ENCODE peak calls at places on chromosomes 6 and 20, in nine cellular contexts. R is colonic mucosa, J is H9, W is endodermal cell, Z is gastrocnemius medialis, Y is cardiac muscle cell, T is upper lobe of right lung, Q is pancreas, H is body of pancreas. A is an unnamed sample. For H3K4me1, the result is how much of the 10 kb centered on the place peaks cover.

GRCh38 chr6:154696661-154697060 is 36.6 kb upstream of the SCAF8 start:
- DNase-seq in T (no peak), J (no peak), W (no peak), Q (no peak), Y (no peak), H (no peak), Z (no peak), R (peak), A (no peak)

GRCh38 chr6:7184502-7184901 is 76.7 kb downstream of the RREB1 start:
- DNase-seq in H (no peak), Q (no peak), W (no peak), Y (no peak), J (no peak), T (no peak), Z (no peak), R (no peak), A (no peak)

GRCh38 chr20:63217706-63218105 is 1.8 kb upstream of the YTHDF1 start:
- DNase-seq in Q (peak), T (no peak), J (no peak), Z (no peak), R (no peak), W (no peak), H (peak), Y (no peak), A (no peak)

GRCh38 chr6:112029045-112029822 is 24.7 kb upstream of the CCN6 start:
- DNase-seq in T (peak), W (peak), Q (no peak), Y (peak), J (peak), H (peak), R (peak), Z (no peak), A (peak)

GRCh38 chr6:81842254-81842653 is 89.8 kb upstream of the TENT5A start:
- DNase-seq in R (no peak), Y (no peak), H (no peak), W (no peak), Q (no peak), Z (no peak), T (no peak), J (no peak), A (no peak)

GRCh38 chr6:13593720-13594119 is 19.3 kb downstream of the SIRT5 start:
- DNase-seq in J (no peak), Z (no peak), W (no peak), R (no peak), Q (no peak), Y (no peak), T (no peak), H (no peak), A (no peak)

GRCh38 chr6:144712541-144712940 is 427.4 kb downstream of the UTRN start:
- DNase-seq in W (no peak), Y (no peak), R (no peak), H (no peak), Z (no peak), T (no peak), J (no peak), Q (no peak), A (no peak)

GRCh38 chr6:27334141-27334540 is 22.1 kb upstream of the POM121L2 start:
- DNase-seq in R (no peak), J (no peak), T (no peak), Q (no peak), Z (no peak), W (no peak), H (no peak), Y (no peak), A (no peak)

GRCh38 chr20:61584851-61585250 is 332.8 kb downstream of the CDH4 start:
- DNase-seq in W (no peak), H (no peak), Y (peak), Z (no peak), Q (peak), J (no peak), R (no peak), T (no peak), A (no peak)

GRCh38 chr6:111625511-111626331 is 20.0 kb upstream of the TRAF3IP2 start:
- DNase-seq in Q (no peak), Y (peak), J (no peak), R (no peak), Z (peak), W (no peak), T (peak), H (peak), A (peak)

GRCh38 chr6:149723771-149724417 is 6.0 kb upstream of the LATS1 start:
- DNase-seq in Y (peak), Z (peak), Q (no peak), T (no peak), H (peak), R (peak), W (no peak), J (no peak), A (no peak)

GRCh38 chr6:31821301-31822037 is 6.1 kb upstream of the HSPA1B start:
- DNase-seq in H (peak), Z (peak), R (peak), T (peak), W (peak), J (peak), Q (peak), Y (peak), A (peak)

GRCh38 chr6:132496519-132497180 is 16.3 kb downstream of the STX7 start:
- DNase-seq in R (no peak), Z (no peak), Q (no peak), H (no peak), W (no peak), J (no peak), Y (no peak), T (no peak), A (no peak)

GRCh38 chr6:132494954-132495353 is 18.0 kb downstream of the STX7 start:
- DNase-seq in W (no peak), J (no peak), Y (no peak), T (no peak), Z (no peak), R (no peak), H (no peak), Q (no peak), A (no peak)

GRCh38 chr6:132491881-132492280 is 21.0 kb downstream of the STX7 start:
- DNase-seq in R (no peak), H (no peak), W (no peak), Q (no peak), J (no peak), Y (no peak), T (no peak), Z (no peak), A (no peak)

GRCh38 chr6:132498638-132499037 is 14.3 kb downstream of the STX7 start:
- DNase-seq in J (no peak), W (no peak), R (no peak), Y (no peak), Z (no peak), T (no peak), Q (no peak), H (no peak), A (no peak)

DNA sequence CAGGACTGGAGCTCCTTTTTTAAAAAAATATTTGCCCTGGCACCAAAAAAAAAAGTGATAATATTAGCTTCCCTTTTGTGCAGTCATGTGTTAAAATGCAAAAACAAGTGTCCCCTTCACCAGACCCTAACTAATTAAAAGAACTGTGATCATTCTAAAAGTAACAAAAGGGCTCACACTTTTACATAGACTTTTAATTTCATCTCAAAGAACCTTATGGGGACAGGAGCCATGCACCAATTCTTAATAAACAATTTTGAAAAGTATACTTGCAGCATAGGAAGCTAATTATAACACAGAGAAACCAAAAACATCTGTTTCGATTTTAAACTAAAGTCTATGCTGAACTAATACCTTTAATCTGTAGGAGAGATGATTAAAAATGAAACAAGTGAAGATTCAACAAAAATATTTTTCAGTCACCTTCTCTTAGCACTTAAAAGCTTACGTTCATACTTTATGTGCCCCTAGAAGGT is 17.3 kb downstream of the STX7 start:
- DNase-seq in J (no peak), W (no peak), Q (no peak), H (no peak), T (no peak), R (no peak), Y (no peak), Z (no peak), A (no peak)
- H3K4me1 ChIP-seq in J (under half), W (under half), Q (under half), H (under half), T (under half), R (under half), Y (under half), Z (under half), A (under half)

DNA sequence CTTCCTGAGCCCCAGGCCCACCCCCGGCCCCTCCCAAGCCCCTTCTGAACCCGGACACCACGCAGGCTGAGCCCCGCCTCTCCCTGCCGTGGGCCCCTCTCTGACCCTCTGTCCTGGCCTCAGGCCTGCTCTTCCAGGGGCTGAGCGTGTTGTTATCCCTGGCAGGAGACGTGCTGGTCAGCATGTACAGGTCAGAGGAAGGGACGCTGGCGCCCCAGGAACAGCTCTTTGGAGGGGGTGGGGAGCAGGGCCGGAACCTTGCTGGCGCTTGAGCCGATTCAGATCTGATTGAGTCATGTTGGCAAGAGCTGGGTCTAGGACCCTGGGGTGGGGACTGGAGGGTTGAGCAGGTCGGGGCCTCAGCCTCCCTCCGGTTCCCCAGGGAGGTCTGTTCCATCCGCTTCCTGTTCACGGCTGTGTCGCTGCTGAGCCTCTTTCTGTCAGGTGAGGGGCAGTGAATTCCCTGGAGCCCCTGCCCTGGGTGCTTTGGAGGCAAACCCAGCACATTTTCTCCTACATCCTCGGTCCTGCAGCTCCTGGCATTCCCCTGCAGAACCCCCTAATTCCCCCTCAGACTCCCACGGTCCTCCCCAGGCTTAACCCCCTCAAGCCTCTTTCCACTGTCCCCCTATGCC is 1.9 kb downstream of the SPAG4 start:
- DNase-seq in Q (peak), H (peak), T (peak), Y (peak), J (peak), W (peak), R (peak), Z (peak), A (peak)
- TF ChIP-seq CTCF in Q (peak), H (peak), T (peak), Y (peak), J (peak), W (peak), R (peak), Z (peak), A (peak)

DNA sequence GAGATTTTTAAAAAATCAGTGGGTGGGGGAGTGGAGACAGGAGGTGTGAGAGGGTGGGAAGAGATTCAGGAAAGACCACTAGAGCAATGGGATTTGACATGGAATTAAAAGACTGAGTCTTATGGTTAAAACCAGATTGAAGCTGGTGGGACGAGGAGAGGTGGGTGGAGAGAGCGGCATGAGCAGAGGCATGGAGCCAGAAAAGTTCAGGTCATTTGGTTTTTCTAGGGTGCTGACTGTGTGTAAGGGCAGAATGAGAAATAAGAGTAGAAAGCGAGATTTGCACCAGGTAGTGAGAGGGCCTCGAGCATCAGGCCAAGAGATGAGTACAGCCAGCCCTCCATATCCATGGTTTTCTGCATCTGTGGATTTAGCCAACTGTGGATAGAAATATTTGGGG is 121.3 kb downstream of the TCP11 start:
- DNase-seq in T (no peak), Z (no peak), Y (no peak), R (no peak), W (peak), J (no peak), Q (no peak), H (no peak), A (no peak)
- H3K4me1 ChIP-seq in T (under half), Z (half or more), Y (under half), R (under half), W (under half), J (under half), Q (under half), H (under half), A (half or more)

GRCh38 chr6:5323979-5324378 is 62.7 kb downstream of the FARS2 start:
- DNase-seq in Z (no peak), R (no peak), Q (no peak), W (no peak), Y (no peak), J (no peak), H (no peak), T (no peak), A (no peak)

GRCh38 chr6:5328800-5329199 is 67.5 kb downstream of the FARS2 start:
- DNase-seq in R (no peak), H (no peak), Q (no peak), Z (no peak), Y (peak), W (no peak), T (no peak), J (no peak), A (no peak)

DNA sequence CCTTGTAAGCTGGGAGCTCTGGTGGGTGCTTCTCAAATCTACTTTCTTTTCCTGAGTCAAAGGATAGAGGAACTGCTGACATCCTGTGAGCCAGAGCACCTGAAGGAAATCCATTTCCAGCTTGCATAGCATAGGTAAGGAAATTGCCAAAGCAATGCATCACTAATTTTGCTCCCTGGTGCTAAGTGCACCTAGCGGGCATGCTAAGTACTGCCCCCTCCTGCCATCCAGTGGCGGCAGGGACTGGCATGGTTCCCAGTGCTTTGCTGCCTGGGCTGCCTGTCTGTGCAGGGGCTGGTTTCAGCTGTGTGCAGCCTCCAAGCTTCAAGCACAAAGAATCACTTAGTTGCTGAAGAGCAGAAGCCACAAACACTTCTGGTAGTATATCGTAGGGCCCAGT is 63.9 kb downstream of the FARS2 start:
- DNase-seq in Q (no peak), Z (no peak), T (no peak), H (no peak), Y (no peak), R (no peak), W (no peak), J (no peak), A (no peak)
- TF ChIP-seq CTCF in Q (no peak), Z (peak), T (no peak), H (no peak), Y (no peak), R (no peak), W (no peak), J (no peak), A (no peak)

GRCh38 chr6:167921831-167922230 is 75.6 kb upstream of the KIF25 start:
- DNase-seq in J (no peak), W (no peak), R (no peak), Z (no peak), H (no peak), Y (peak), Q (no peak), T (no peak), A (no peak)

GRCh38 chr6:167919349-167919748 is 78.1 kb upstream of the KIF25 start:
- DNase-seq in W (no peak), Q (no peak), R (no peak), J (no peak), T (no peak), Z (no peak), H (no peak), Y (no peak), A (no peak)

GRCh38 chr6:167917755-167918154 is 79.7 kb upstream of the KIF25 start:
- DNase-seq in J (no peak), Q (no peak), H (no peak), W (no peak), T (no peak), Z (no peak), Y (no peak), R (no peak), A (no peak)

GRCh38 chr6:167920165-167920564 is 77.3 kb upstream of the KIF25 start:
- DNase-seq in R (no peak), Q (no peak), Y (no peak), Z (no peak), H (no peak), W (no peak), J (no peak), T (no peak), A (no peak)

DNA sequence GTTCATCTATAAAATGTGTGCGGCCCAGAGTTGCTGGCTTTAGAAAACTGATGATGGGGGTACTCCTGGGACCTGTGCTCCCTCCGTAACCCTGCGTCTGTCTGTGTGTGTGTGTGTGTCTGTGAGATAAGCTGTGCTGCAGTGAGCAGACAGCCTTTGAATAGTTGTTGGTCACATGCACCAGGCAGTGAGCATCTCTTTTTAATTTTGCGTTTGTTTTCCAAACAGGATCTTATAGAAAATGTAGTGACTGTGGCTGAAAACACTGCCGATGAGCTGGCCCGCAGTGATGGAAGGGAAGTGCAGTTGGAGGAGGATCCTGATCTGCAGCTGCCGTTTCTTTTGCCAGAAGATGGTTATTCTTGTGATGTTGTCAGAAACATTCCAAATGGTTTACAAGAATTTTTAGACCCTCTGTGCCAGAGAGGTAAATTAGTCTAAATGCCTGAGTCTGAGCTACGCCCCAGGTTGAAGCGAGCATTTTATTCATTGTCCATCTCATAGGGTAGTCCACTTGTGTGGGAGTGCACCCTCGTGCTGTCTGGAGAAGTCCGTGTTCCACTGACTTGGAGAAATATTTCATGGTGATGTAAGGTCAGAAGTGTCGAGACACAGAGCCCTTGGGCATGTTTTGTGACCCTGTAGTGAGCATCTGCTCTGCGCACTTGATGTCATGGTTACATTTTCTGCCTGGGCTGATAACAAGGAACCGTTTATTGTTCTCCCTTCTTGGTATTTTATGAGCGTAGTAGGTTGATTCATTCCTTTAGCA is 78.8 kb upstream of the KIF25 start:
- DNase-seq in T (no peak), Y (no peak), W (no peak), Z (no peak), J (no peak), H (no peak), Q (no peak), R (no peak), A (no peak)
- H3K4me1 ChIP-seq in T (under half), Y (under half), W (under half), Z (under half), J (under half), H (under half), Q (under half), R (under half), A (under half)

DNA sequence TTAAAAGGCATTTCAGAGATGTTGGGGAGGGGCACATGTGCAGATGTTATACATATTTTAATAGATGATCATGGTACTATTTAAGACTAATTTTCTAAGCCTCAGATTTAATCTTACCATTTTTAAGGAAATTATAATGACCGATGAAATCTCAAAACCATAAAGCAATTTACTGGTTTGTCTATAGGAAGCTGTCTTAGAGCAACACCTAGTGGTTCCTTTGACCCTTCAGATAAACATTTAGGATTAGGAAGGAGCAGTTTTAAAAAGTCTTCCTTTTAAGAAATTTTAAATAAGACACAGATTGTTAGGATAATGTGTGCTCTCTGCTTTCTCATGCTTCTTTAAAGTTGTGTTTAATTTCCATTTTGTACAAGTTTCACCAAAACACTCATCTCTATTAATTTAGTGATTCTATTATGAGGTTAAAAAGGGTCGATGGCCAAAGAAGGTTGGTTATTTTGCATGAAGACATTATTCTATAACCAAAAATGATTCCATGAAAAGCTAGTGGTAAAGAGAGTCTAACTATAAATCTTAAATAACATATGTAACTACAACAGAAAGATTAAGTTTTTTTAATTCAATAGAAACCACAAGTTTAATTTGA is 376.4 kb downstream of the HACE1 start:
- DNase-seq in J (no peak), W (no peak), Y (peak), R (no peak), H (no peak), Z (no peak), Q (no peak), T (no peak), A (no peak)
- TF ChIP-seq CTCF in J (peak), W (peak), Y (peak), R (no peak), H (no peak), Z (no peak), Q (no peak), T (peak), A (peak)

GRCh38 chr6:55798571-55798970 is 76.8 kb downstream of the BMP5 start:
- DNase-seq in H (no peak), J (no peak), R (no peak), Y (no peak), Z (no peak), T (no peak), Q (no peak), W (no peak), A (no peak)

GRCh38 chr6:55794136-55794812 is 81.1 kb downstream of the BMP5 start:
- DNase-seq in H (no peak), Z (no peak), Q (no peak), R (no peak), T (no peak), J (no peak), Y (no peak), W (no peak), A (no peak)
- H3K4me1 ChIP-seq in H (under half), Z (under half), Q (under half), R (under half), T (under half), J (under half), Y (under half), W (under half), A (under half)

GRCh38 chr6:150895898-150896632 is 30.6 kb downstream of the MTHFD1L start:
- DNase-seq in Q (no peak), R (no peak), T (no peak), W (no peak), Z (no peak), H (no peak), J (no peak), Y (no peak), A (peak)

GRCh38 chr6:150897400-150897943 is 32.0 kb downstream of the MTHFD1L start:
- DNase-seq in W (no peak), R (no peak), Q (no peak), T (no peak), Y (no peak), H (no peak), J (no peak), Z (no peak), A (no peak)

GRCh38 chr6:150891886-150892485 is 26.5 kb downstream of the MTHFD1L start:
- DNase-seq in J (peak), T (no peak), H (peak), Q (no peak), W (peak), Y (peak), Z (peak), R (peak), A (no peak)

GRCh38 chr6:150894191-150894744 is 28.8 kb downstream of the MTHFD1L start:
- DNase-seq in H (no peak), R (no peak), J (no peak), Y (no peak), Z (no peak), W (no peak), T (no peak), Q (no peak), A (no peak)

GRCh38 chr6:150894935-150895686 is 29.6 kb downstream of the MTHFD1L start:
- DNase-seq in J (no peak), Q (no peak), Z (no peak), R (no peak), Y (peak), H (no peak), W (no peak), T (no peak), A (peak)
- TF ChIP-seq CTCF in J (peak), Q (no peak), Z (no peak), R (no peak), Y (no peak), H (no peak), W (peak), T (no peak), A (no peak)